ENCODE peak calls at places on chromosome 1, in six cellular contexts. H is pancreas, O is tibial nerve, D is ovary, R is Panc1, Y is right lobe of liver. C is an unnamed sample. For H3K4me1, the result is how much of the 10 kb centered on the place peaks cover.

GRCh38 chr1:20601123-20601825 is 12.4 kb downstream of the CDA start:
- DNase-seq in D (no peak), R (no peak), H (no peak), Y (no peak), O (no peak), C (no peak)

GRCh38 chr1:110003747-110004428 is 19.3 kb downstream of the AHCYL1 start:
- DNase-seq in H (peak), R (no peak), Y (peak), D (peak), O (peak), C (peak)

GRCh38 chr1:246107516-246108277 is 399.4 kb downstream of the SMYD3 start:
- DNase-seq in Y (no peak), D (no peak), H (no peak), R (no peak), O (no peak), C (no peak)

GRCh38 chr1:21871943-21872342 is 59.9 kb downstream of the LDLRAD2 start:
- DNase-seq in D (no peak), Y (no peak), H (no peak), O (no peak), R (no peak), C (no peak)

GRCh38 chr1:94743866-94744265 is 76.3 kb upstream of the SLC44A3 start:
- DNase-seq in R (no peak), H (no peak), Y (no peak), D (no peak), O (no peak), C (no peak)

GRCh38 chr1:246113555-246114095 is 393.5 kb downstream of the SMYD3 start:
- DNase-seq in O (no peak), Y (no peak), H (no peak), R (no peak), D (no peak), C (no peak)

GRCh38 chr1:42950146-42950480 is 8.6 kb downstream of the SLC2A1 start:
- DNase-seq in R (no peak), H (no peak), O (no peak), Y (no peak), D (no peak), C (no peak)

GRCh38 chr1:110348771-110349170 is 9.6 kb downstream of the RBM15 start:
- DNase-seq in Y (no peak), O (no peak), H (no peak), R (no peak), D (no peak), C (no peak)

GRCh38 chr1:117638759-117639158 is 32.9 kb downstream of the TENT5C start:
- DNase-seq in O (no peak), H (no peak), R (no peak), Y (no peak), D (no peak), C (no peak)

GRCh38 chr1:26373281-26373680 is 731 bp upstream of the ZNF683 start:
- DNase-seq in R (no peak), D (no peak), Y (no peak), O (no peak), H (no peak), C (no peak)

GRCh38 chr1:119141020-119141424 is 569 bp upstream of the WARS2 start:
- DNase-seq in Y (no peak), O (peak), R (no peak), D (peak), H (peak), C (peak)

GRCh38 chr1:67367370-67368345 is 60.0 kb downstream of the IL12RB2 start:
- DNase-seq in H (peak), D (peak), O (no peak), Y (peak), R (no peak), C (peak)

GRCh38 chr1:183040600-183040999 is 17.4 kb downstream of the LAMC1 start:
- DNase-seq in O (no peak), D (no peak), R (no peak), Y (no peak), H (no peak), C (no peak)

GRCh38 chr1:11333631-11334030 is 60.6 kb downstream of the UBIAD1 start:
- DNase-seq in O (no peak), D (no peak), Y (no peak), R (no peak), H (no peak), C (no peak)

GRCh38 chr1:218304281-218305039 is 19.4 kb downstream of the RRP15 start:
- DNase-seq in R (no peak), Y (no peak), O (no peak), D (no peak), H (no peak), C (peak)

GRCh38 chr1:232596666-232597303 is 33.1 kb downstream of the SIPA1L2 start:
- DNase-seq in H (no peak), O (no peak), D (peak), R (no peak), Y (no peak), C (no peak)

GRCh38 chr1:153483776-153484175 is 23.3 kb upstream of the S100A7 start:
- DNase-seq in D (no peak), R (no peak), H (no peak), O (no peak), Y (no peak), C (no peak)

GRCh38 chr1:31955917-31956736 is 18.0 kb upstream of the PTP4A2 start:
- DNase-seq in O (peak), Y (peak), D (peak), H (peak), R (no peak), C (peak)

GRCh38 chr1:11285883-11286734 is 13.1 kb downstream of the UBIAD1 start:
- DNase-seq in H (no peak), Y (no peak), D (no peak), O (no peak), R (no peak), C (no peak)

GRCh38 chr1:65147424-65148177 is 402 bp upstream of the AK4 start:
- DNase-seq in O (no peak), H (peak), Y (peak), R (no peak), D (peak), C (peak)

GRCh38 chr1:16118706-16119105 is 37.2 kb downstream of the EPHA2 start:
- DNase-seq in O (no peak), R (no peak), Y (no peak), D (no peak), H (no peak), C (no peak)

GRCh38 chr1:206590025-206590834 is 22.0 kb downstream of the EIF2D start:
- DNase-seq in D (no peak), O (no peak), H (no peak), R (no peak), Y (no peak), C (no peak)

GRCh38 chr1:44842763-44843655 is at the start of gene PTCH2:
- DNase-seq in Y (no peak), D (peak), R (no peak), O (peak), H (no peak), C (peak)

GRCh38 chr1:81549588-81550127 is 251.1 kb upstream of the ADGRL2 start:
- DNase-seq in R (peak), H (no peak), D (no peak), O (no peak), Y (no peak), C (no peak)

GRCh38 chr1:20481158-20481617 is 4.8 kb downstream of the CAMK2N1 start:
- DNase-seq in D (no peak), R (no peak), Y (peak), H (no peak), O (no peak), C (no peak)

GRCh38 chr1:201248721-201249559 is 34.4 kb upstream of the PKP1 start:
- DNase-seq in R (no peak), H (no peak), D (no peak), Y (no peak), O (no peak), C (no peak)

GRCh38 chr1:95953005-95953404 is 719.0 kb downstream of the RWDD3 start:
- DNase-seq in D (no peak), R (no peak), H (no peak), O (no peak), Y (no peak), C (no peak)

GRCh38 chr1:171983584-171983983 is 142.3 kb downstream of the DNM3 start:
- DNase-seq in R (no peak), D (no peak), H (no peak), Y (no peak), O (no peak), C (no peak)

GRCh38 chr1:11204396-11205190 is 15.4 kb downstream of the ANGPTL7 start:
- DNase-seq in R (no peak), H (no peak), O (no peak), D (no peak), Y (no peak), C (no peak)

GRCh38 chr1:212554401-212554800 is 54.2 kb upstream of the ATF3 start:
- DNase-seq in H (no peak), R (no peak), D (no peak), O (no peak), Y (no peak), C (no peak)

GRCh38 chr1:44714944-44715571 is 15.9 kb downstream of the RNU5D-1 start:
- DNase-seq in H (no peak), D (peak), Y (no peak), R (peak), O (peak), C (no peak)

GRCh38 chr1:85577421-85578320 is 2.9 kb upstream of the CCN1 start:
- DNase-seq in O (no peak), D (peak), H (no peak), Y (no peak), R (peak), C (peak)

GRCh38 chr1:28417441-28418277 is 48.1 kb downstream of the PHACTR4 start:
- DNase-seq in Y (no peak), D (no peak), R (peak), H (no peak), O (no peak), C (no peak)

GRCh38 chr1:226656201-226656600 is 82.9 kb downstream of the ITPKB start:
- DNase-seq in H (peak), R (no peak), D (no peak), O (no peak), Y (peak), C (no peak)

GRCh38 chr1:226658538-226659125 is 80.5 kb downstream of the ITPKB start:
- DNase-seq in D (no peak), H (no peak), R (no peak), O (no peak), Y (no peak), C (no peak)

GRCh38 chr1:226655251-226656163 is 83.6 kb downstream of the ITPKB start:
- DNase-seq in H (no peak), R (no peak), Y (peak), D (no peak), O (no peak), C (no peak)

GRCh38 chr1:226657788-226658537 is 81.1 kb downstream of the ITPKB start:
- DNase-seq in Y (no peak), D (no peak), O (no peak), R (no peak), H (no peak), C (no peak)

GRCh38 chr1:226656601-226657277 is 82.3 kb downstream of the ITPKB start:
- DNase-seq in R (no peak), D (no peak), O (no peak), Y (no peak), H (peak), C (no peak)
- H3K4me1 ChIP-seq in R (under half), D (under half), O (under half), Y (under half), H (under half), C (under half)

GRCh38 chr1:159791461-159791860 is 10.7 kb downstream of the DUSP23 start:
- DNase-seq in H (no peak), D (no peak), Y (no peak), R (no peak), O (no peak), C (no peak)

GRCh38 chr1:159786465-159786864 is 5.7 kb downstream of the DUSP23 start:
- DNase-seq in H (no peak), O (no peak), Y (no peak), R (no peak), D (no peak), C (no peak)

GRCh38 chr1:159790237-159790917 is 9.6 kb downstream of the DUSP23 start:
- DNase-seq in Y (no peak), R (peak), H (peak), O (no peak), D (no peak), C (no peak)

GRCh38 chr1:159783724-159784123 is 3.0 kb downstream of the DUSP23 start:
- DNase-seq in D (no peak), R (no peak), O (no peak), Y (no peak), H (no peak), C (no peak)

GRCh38 chr1:159786966-159787365 is 6.2 kb downstream of the DUSP23 start:
- DNase-seq in R (no peak), H (no peak), D (no peak), O (no peak), Y (no peak), C (no peak)
- H3K4me1 ChIP-seq in R (under half), H (under half), D (under half), O (under half), Y (under half), C (under half)

GRCh38 chr1:234868296-234869147 is 258.5 kb upstream of the IRF2BP2 start:
- DNase-seq in R (no peak), O (no peak), D (no peak), H (no peak), Y (no peak), C (no peak)

GRCh38 chr1:234870582-234870981 is 258.1 kb downstream of the TOMM20 start:
- DNase-seq in D (no peak), H (no peak), Y (peak), O (no peak), R (no peak), C (no peak)

GRCh38 chr1:234869182-234870019 is 259.2 kb downstream of the TOMM20 start:
- DNase-seq in Y (peak), O (no peak), R (no peak), H (no peak), D (no peak), C (no peak)

GRCh38 chr1:234871039-234871709 is 257.5 kb downstream of the TOMM20 start:
- DNase-seq in D (no peak), O (no peak), Y (peak), R (no peak), H (no peak), C (no peak)

GRCh38 chr1:234870020-234870378 is 258.6 kb downstream of the TOMM20 start:
- DNase-seq in Y (no peak), H (no peak), D (no peak), O (no peak), R (no peak), C (no peak)
- H3K4me1 ChIP-seq in Y (under half), H (under half), D (under half), O (under half), R (half or more), C (under half)

GRCh38 chr1:221100196-221100950 is 221.1 kb downstream of the HLX start:
- DNase-seq in Y (no peak), R (no peak), H (no peak), O (no peak), D (no peak), C (no peak)

GRCh38 chr1:221099747-221100146 is 220.5 kb downstream of the HLX start:
- DNase-seq in D (no peak), H (no peak), R (no peak), O (no peak), Y (no peak), C (no peak)

GRCh38 chr1:221102206-221102605 is 223.0 kb downstream of the HLX start:
- DNase-seq in H (no peak), R (no peak), D (no peak), Y (no peak), O (no peak), C (no peak)

GRCh38 chr1:221104596-221104995 is 225.4 kb downstream of the HLX start:
- DNase-seq in Y (no peak), R (no peak), O (no peak), H (no peak), D (no peak), C (no peak)

DNA sequence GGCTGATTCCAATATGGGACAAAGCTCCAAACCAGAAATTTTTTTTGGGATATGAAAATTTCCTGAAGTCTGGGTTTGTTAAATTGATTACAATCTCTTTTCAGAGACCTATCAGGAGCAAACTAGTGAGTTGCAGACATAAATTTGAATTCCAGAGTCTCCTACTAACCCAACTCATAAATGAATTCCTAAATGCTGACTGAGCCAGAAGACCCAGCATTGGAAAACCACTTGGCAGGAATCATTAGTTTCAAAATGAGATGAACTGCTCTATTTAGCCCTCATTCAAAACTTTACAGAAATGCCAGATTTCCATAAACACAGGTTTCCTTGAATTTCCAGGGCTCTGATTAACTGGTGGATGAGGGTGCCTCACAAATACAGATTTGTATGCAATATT is 222.5 kb downstream of the HLX start:
- DNase-seq in Y (no peak), O (no peak), H (no peak), D (no peak), R (no peak), C (no peak)
- H3K4me1 ChIP-seq in Y (under half), O (under half), H (under half), D (under half), R (under half), C (under half)

GRCh38 chr1:184906771-184907170 is 67.5 kb downstream of the NIBAN1 start:
- DNase-seq in Y (no peak), O (no peak), H (no peak), R (no peak), D (no peak), C (no peak)
- H3K4me1 ChIP-seq in Y (under half), O (under half), H (under half), R (under half), D (under half), C (half or more)

GRCh38 chr1:23527366-23527765 is 3.7 kb downstream of the E2F2 start:
- DNase-seq in O (no peak), H (no peak), Y (no peak), R (no peak), D (no peak), C (no peak)
- H3K4me1 ChIP-seq in O (under half), H (under half), Y (under half), R (under half), D (under half), C (under half)

C was measured in heart right ventricle.